ENCODE peak calls at places on chromosomes 13 and 19, in seven cellular contexts. One of them, this sample, is unnamed.

GRCh38 chr13:31012285-31013024 is 80.0 kb downstream of the TEX26 start:
- DNase-seq in activated CD4-positive, alpha-beta T cell treated with anti-CD3 and anti-CD28 coated beads, Interleukin-2, amount 50 U/mL, for 1 hour: no peak
- DNase-seq in CD4-positive, alpha-beta memory T cell: no peak
- DNase-seq in DMS153: no peak
- DNase-seq in amniotic epithelial cell: peak; percentile 42
- DNase-seq in psoas muscle: no peak
- DNase-seq in activated naive CD8-positive, alpha-beta T cell treated with anti-CD3 and anti-CD28 coated beads, Interleukin-2, amount 50 U/mL, for 24 hours: no peak
- DNase-seq in this sample: peak; percentile 46

GRCh38 chr19:43606569-43607229 is 5.2 kb upstream of the SRRM5 start:
- DNase-seq in activated naive CD8-positive, alpha-beta T cell treated with anti-CD3 and anti-CD28 coated beads, Interleukin-2, amount 50 U/mL, for 24 hours: no peak
- DNase-seq in DMS153: no peak
- DNase-seq in activated CD4-positive, alpha-beta T cell treated with anti-CD3 and anti-CD28 coated beads, Interleukin-2, amount 50 U/mL, for 1 hour: no peak
- DNase-seq in psoas muscle: no peak
- DNase-seq in amniotic epithelial cell: no peak
- DNase-seq in CD4-positive, alpha-beta memory T cell: no peak
- DNase-seq in this sample: no peak

GRCh38 chr19:3047307-3048189 is 14.7 kb downstream of the TLE5 start:
- DNase-seq in DMS153: peak; percentile 90
- DNase-seq in psoas muscle: peak; percentile 92
- DNase-seq in activated naive CD8-positive, alpha-beta T cell treated with anti-CD3 and anti-CD28 coated beads, Interleukin-2, amount 50 U/mL, for 24 hours: peak; percentile 59
- DNase-seq in CD4-positive, alpha-beta memory T cell: peak; percentile 72
- DNase-seq in amniotic epithelial cell: peak; percentile 94
- DNase-seq in activated CD4-positive, alpha-beta T cell treated with anti-CD3 and anti-CD28 coated beads, Interleukin-2, amount 50 U/mL, for 1 hour: peak; percentile 75
- DNase-seq in this sample: peak; percentile 93

GRCh38 chr13:27926644-27927434 is 7.0 kb downstream of the PDX1 start:
- DNase-seq in psoas muscle: no peak
- DNase-seq in activated CD4-positive, alpha-beta T cell treated with anti-CD3 and anti-CD28 coated beads, Interleukin-2, amount 50 U/mL, for 1 hour: no peak
- DNase-seq in CD4-positive, alpha-beta memory T cell: no peak
- DNase-seq in DMS153: no peak
- DNase-seq in amniotic epithelial cell: no peak
- DNase-seq in activated naive CD8-positive, alpha-beta T cell treated with anti-CD3 and anti-CD28 coated beads, Interleukin-2, amount 50 U/mL, for 24 hours: no peak
- DNase-seq in this sample: no peak

GRCh38 chr13:110683203-110683883 is 22.6 kb downstream of the CARS2 start:
- DNase-seq in psoas muscle: no peak
- DNase-seq in activated naive CD8-positive, alpha-beta T cell treated with anti-CD3 and anti-CD28 coated beads, Interleukin-2, amount 50 U/mL, for 24 hours: no peak
- DNase-seq in amniotic epithelial cell: peak; percentile 50
- DNase-seq in activated CD4-positive, alpha-beta T cell treated with anti-CD3 and anti-CD28 coated beads, Interleukin-2, amount 50 U/mL, for 1 hour: no peak
- DNase-seq in CD4-positive, alpha-beta memory T cell: peak; percentile 52
- DNase-seq in DMS153: no peak
- DNase-seq in this sample: peak; percentile 47

GRCh38 chr19:12946092-12946845 is 607 bp downstream of the RAD23A start:
- DNase-seq in psoas muscle: peak; percentile 93
- DNase-seq in activated CD4-positive, alpha-beta T cell treated with anti-CD3 and anti-CD28 coated beads, Interleukin-2, amount 50 U/mL, for 1 hour: peak; percentile 41
- DNase-seq in activated naive CD8-positive, alpha-beta T cell treated with anti-CD3 and anti-CD28 coated beads, Interleukin-2, amount 50 U/mL, for 24 hours: peak; percentile 63
- DNase-seq in DMS153: peak; percentile 4
- DNase-seq in CD4-positive, alpha-beta memory T cell: peak; percentile 43
- DNase-seq in amniotic epithelial cell: peak; percentile 70
- DNase-seq in this sample: peak; percentile 88

GRCh38 chr13:93977986-93978385 is 501.5 kb downstream of the DCT start:
- DNase-seq in activated naive CD8-positive, alpha-beta T cell treated with anti-CD3 and anti-CD28 coated beads, Interleukin-2, amount 50 U/mL, for 24 hours: no peak
- DNase-seq in activated CD4-positive, alpha-beta T cell treated with anti-CD3 and anti-CD28 coated beads, Interleukin-2, amount 50 U/mL, for 1 hour: no peak
- DNase-seq in psoas muscle: no peak
- DNase-seq in DMS153: no peak
- DNase-seq in amniotic epithelial cell: peak; percentile 24
- DNase-seq in CD4-positive, alpha-beta memory T cell: no peak
- DNase-seq in this sample: peak; percentile 1

GRCh38 chr19:7910321-7911161 is 4.1 kb upstream of the TGFBR3L start:
- DNase-seq in activated naive CD8-positive, alpha-beta T cell treated with anti-CD3 and anti-CD28 coated beads, Interleukin-2, amount 50 U/mL, for 24 hours: no peak
- DNase-seq in psoas muscle: peak; percentile 53
- DNase-seq in CD4-positive, alpha-beta memory T cell: no peak
- DNase-seq in activated CD4-positive, alpha-beta T cell treated with anti-CD3 and anti-CD28 coated beads, Interleukin-2, amount 50 U/mL, for 1 hour: no peak
- DNase-seq in DMS153: no peak
- DNase-seq in amniotic epithelial cell: no peak
- DNase-seq in this sample: no peak

GRCh38 chr19:1082165-1082927 is 12.8 kb downstream of the POLR2E start:
- DNase-seq in DMS153: peak; percentile 81
- DNase-seq in activated CD4-positive, alpha-beta T cell treated with anti-CD3 and anti-CD28 coated beads, Interleukin-2, amount 50 U/mL, for 1 hour: peak; percentile 89
- DNase-seq in activated naive CD8-positive, alpha-beta T cell treated with anti-CD3 and anti-CD28 coated beads, Interleukin-2, amount 50 U/mL, for 24 hours: peak; percentile 81
- DNase-seq in amniotic epithelial cell: peak; percentile 44
- DNase-seq in CD4-positive, alpha-beta memory T cell: peak; percentile 86
- DNase-seq in psoas muscle: peak; percentile 81
- DNase-seq in this sample: no peak

GRCh38 chr19:46728208-46728607 is 11.3 kb upstream of the PRKD2 start:
- DNase-seq in amniotic epithelial cell: no peak
- DNase-seq in DMS153: no peak
- DNase-seq in CD4-positive, alpha-beta memory T cell: no peak
- DNase-seq in activated CD4-positive, alpha-beta T cell treated with anti-CD3 and anti-CD28 coated beads, Interleukin-2, amount 50 U/mL, for 1 hour: no peak
- DNase-seq in activated naive CD8-positive, alpha-beta T cell treated with anti-CD3 and anti-CD28 coated beads, Interleukin-2, amount 50 U/mL, for 24 hours: no peak
- DNase-seq in psoas muscle: peak; percentile 56
- DNase-seq in this sample: no peak

GRCh38 chr13:104980571-104980970 is 1554.9 kb downstream of the EFNB2 start:
- DNase-seq in CD4-positive, alpha-beta memory T cell: no peak
- DNase-seq in psoas muscle: no peak
- DNase-seq in activated naive CD8-positive, alpha-beta T cell treated with anti-CD3 and anti-CD28 coated beads, Interleukin-2, amount 50 U/mL, for 24 hours: no peak
- DNase-seq in activated CD4-positive, alpha-beta T cell treated with anti-CD3 and anti-CD28 coated beads, Interleukin-2, amount 50 U/mL, for 1 hour: no peak
- DNase-seq in DMS153: no peak
- DNase-seq in amniotic epithelial cell: no peak
- DNase-seq in this sample: no peak